ENCODE peak calls at places on chromosomes 16 and 17, in four cellular contexts. O is HCEC 1CT; A is activated CD4-positive, alpha-beta memory T cell treated with anti-CD3 and anti-CD28 coated beads for 36 hours; N is iPS DF 19.7. B is an unnamed sample.

GRCh38 chr16:58346831-58347371 is 45.4 kb upstream of the GINS3 start:
- DNase-seq in A (no peak), O (no peak), N (no peak), B (no peak)

GRCh38 chr16:26334218-26335111 is 642.7 kb downstream of the HS3ST4 start:
- DNase-seq in A (no peak), N (no peak), O (no peak), B (no peak)

GRCh38 chr16:86824751-86825310 is 246.5 kb downstream of the FOXL1 start:
- DNase-seq in O (no peak), A (no peak), N (no peak), B (peak; percentile 70)

GRCh38 chr16:56295739-56296527 is 104.6 kb downstream of the GNAO1 start:
- DNase-seq in O (no peak), A (no peak), N (no peak), B (no peak)

GRCh38 chr17:76091526-76092285 is 11.9 kb downstream of the EXOC7 start:
- DNase-seq in O (no peak), A (no peak), N (no peak), B (no peak)

GRCh38 chr17:70158180-70158579 is 11.2 kb upstream of the KCNJ2 start:
- DNase-seq in N (no peak), O (no peak), A (no peak), B (no peak)

GRCh38 chr16:2190659-2191445 is 5.6 kb downstream of the CASKIN1 start:
- DNase-seq in N (no peak), A (no peak), O (no peak), B (no peak)

GRCh38 chr16:11100239-11100750 is 155.7 kb downstream of the SOCS1 start:
- DNase-seq in A (peak; percentile 91), O (peak; percentile 95), N (peak; percentile 20), B (peak; percentile 99)

GRCh38 chr16:79191933-79192332 is 408.6 kb downstream of the MAF start:
- DNase-seq in A (no peak), N (no peak), O (no peak), B (no peak)

GRCh38 chr17:76871668-76872067 is 3.5 kb downstream of the MGAT5B start:
- DNase-seq in O (no peak), N (no peak), A (no peak), B (no peak)

GRCh38 chr16:24116371-24116770 is 139.8 kb upstream of the CACNG3 start:
- DNase-seq in A (no peak), O (no peak), N (no peak), B (no peak)

GRCh38 chr16:54829691-54830090 is 101.0 kb upstream of the IRX5 start:
- DNase-seq in N (no peak), O (no peak), A (no peak), B (no peak)

GRCh38 chr17:17341452-17341851 is 38.3 kb downstream of the NT5M start:
- DNase-seq in N (no peak), A (no peak), O (no peak), B (no peak)

GRCh38 chr17:36937001-36937960 is at the start of gene LHX1:
- DNase-seq in O (no peak), A (no peak), N (no peak), B (no peak)

GRCh38 chr16:4980691-4981090 is 22.6 kb downstream of the SEC14L5 start:
- DNase-seq in O (no peak), A (no peak), N (no peak), B (no peak)

GRCh38 chr17:14165672-14166071 is 71.0 kb downstream of the CDRT15 start:
- DNase-seq in N (no peak), O (no peak), A (no peak), B (no peak)

GRCh38 chr17:45574376-45574775 is 83.9 kb upstream of the PLEKHM1 start:
- DNase-seq in A (no peak), O (peak; percentile 70), N (no peak), B (peak; percentile 70)

GRCh38 chr17:17496189-17497064 is at the start of gene RASD1:
- DNase-seq in O (peak; percentile 84), N (no peak), A (peak; percentile 88), B (peak; percentile 76)

GRCh38 chr17:82105417-82105881 is 7.4 kb upstream of the FASN start:
- DNase-seq in N (no peak), A (no peak), O (no peak), B (no peak)

GRCh38 chr17:62824290-62825135 is 16.4 kb upstream of the MARCHF10 start:
- DNase-seq in A (no peak), O (peak; percentile 97), N (peak; percentile 89), B (peak; percentile 78)

GRCh38 chr17:28466521-28467048 is 6.9 kb upstream of the SLC13A2 start:
- DNase-seq in N (no peak), A (no peak), O (no peak), B (peak; percentile 33)

GRCh38 chr17:44751806-44752205 is 7.0 kb upstream of the ADAM11 start:
- DNase-seq in N (no peak), O (no peak), A (no peak), B (no peak)

GRCh38 chr17:30921544-30922196 is at the start of gene ADAP2:
- DNase-seq in N (no peak), O (no peak), A (no peak), B (no peak)

GRCh38 chr17:64741924-64742670 is 80.0 kb upstream of the SMURF2 start:
- DNase-seq in A (no peak), N (no peak), O (peak; percentile 90), B (peak; percentile 86)

GRCh38 chr16:83005653-83006160 is 378.9 kb downstream of the CDH13 start:
- DNase-seq in N (no peak), O (peak; percentile 27), A (no peak), B (no peak)

GRCh38 chr16:74563828-74564263 is 43.1 kb downstream of the GLG1 start:
- DNase-seq in A (peak; percentile 42), O (peak; percentile 53), N (no peak), B (peak; percentile 65)

GRCh38 chr16:4373909-4374742 is 2.5 kb downstream of the VASN start:
- DNase-seq in O (peak; percentile 87), N (no peak), A (no peak), B (peak; percentile 95)

GRCh38 chr16:71406316-71406715 is 35.5 kb downstream of the TLE7 start:
- DNase-seq in O (no peak), N (no peak), A (no peak), B (no peak)

GRCh38 chr16:2151188-2152091 is 3.0 kb downstream of the RAB26 start:
- DNase-seq in A (no peak), O (no peak), N (no peak), B (no peak)

GRCh38 chr16:85759631-85760419 is 8.9 kb upstream of the C16orf74 start:
- DNase-seq in A (peak; percentile 33), O (no peak), N (no peak), B (no peak)

GRCh38 chr16:2791174-2791573 is 3.8 kb upstream of the PRSS33 start:
- DNase-seq in O (no peak), A (no peak), N (no peak), B (no peak)

GRCh38 chr17:9239821-9240658 is 218.7 kb downstream of the NTN1 start:
- DNase-seq in O (peak; percentile 56), N (no peak), A (peak; percentile 74), B (peak; percentile 67)